ENCODE peak calls at places on chromosomes 12 and 14, in ten cellular contexts. One of them, this sample, is unnamed.

GRCh38 chr12:26319511-26319910 is 124.1 kb downstream of the SSPN start:
- DNase-seq in GM06990: no peak
- DNase-seq in stomach: no peak
- DNase-seq in Panc1: no peak
- DNase-seq in CD8-positive, alpha-beta T cell: no peak
- DNase-seq in colonic mucosa: no peak
- DNase-seq in effector memory CD4-positive, alpha-beta T cell: no peak
- DNase-seq in CD8-positive, alpha-beta memory T cell: no peak
- DNase-seq in body of pancreas: peak; percentile 24
- DNase-seq in aorta: no peak
- DNase-seq in this sample: peak; percentile 96

GRCh38 chr14:50607181-50607580 is 47.2 kb downstream of the ATL1 start:
- DNase-seq in body of pancreas: no peak
- DNase-seq in aorta: no peak
- DNase-seq in CD8-positive, alpha-beta T cell: no peak
- DNase-seq in stomach: no peak
- DNase-seq in colonic mucosa: no peak
- DNase-seq in CD8-positive, alpha-beta memory T cell: no peak
- DNase-seq in effector memory CD4-positive, alpha-beta T cell: no peak
- DNase-seq in GM06990: no peak
- DNase-seq in Panc1: no peak
- DNase-seq in this sample: no peak

GRCh38 chr14:100446572-100446971 is 123.4 kb downstream of the SLC25A47 start:
- DNase-seq in aorta: no peak
- DNase-seq in CD8-positive, alpha-beta T cell: no peak
- DNase-seq in colonic mucosa: no peak
- DNase-seq in stomach: no peak
- DNase-seq in CD8-positive, alpha-beta memory T cell: no peak
- DNase-seq in GM06990: no peak
- DNase-seq in body of pancreas: peak; percentile 61
- DNase-seq in effector memory CD4-positive, alpha-beta T cell: no peak
- DNase-seq in Panc1: no peak
- DNase-seq in this sample: no peak

GRCh38 chr14:105330491-105330895 is 15.9 kb downstream of the PACS2 start:
- DNase-seq in body of pancreas: no peak
- DNase-seq in aorta: no peak
- DNase-seq in Panc1: no peak
- DNase-seq in CD8-positive, alpha-beta T cell: no peak
- DNase-seq in effector memory CD4-positive, alpha-beta T cell: no peak
- DNase-seq in CD8-positive, alpha-beta memory T cell: no peak
- DNase-seq in colonic mucosa: no peak
- DNase-seq in GM06990: peak; percentile 4
- DNase-seq in stomach: no peak
- DNase-seq in this sample: no peak

GRCh38 chr14:50562841-50563240 is 2.9 kb downstream of the ATL1 start:
- DNase-seq in colonic mucosa: no peak
- DNase-seq in GM06990: no peak
- DNase-seq in effector memory CD4-positive, alpha-beta T cell: no peak
- DNase-seq in CD8-positive, alpha-beta T cell: no peak
- DNase-seq in CD8-positive, alpha-beta memory T cell: no peak
- DNase-seq in stomach: no peak
- DNase-seq in Panc1: no peak
- DNase-seq in body of pancreas: no peak
- DNase-seq in aorta: no peak
- DNase-seq in this sample: no peak

GRCh38 chr14:37583358-37584210 is 11.5 kb downstream of the FOXA1 start:
- DNase-seq in GM06990: no peak
- DNase-seq in Panc1: no peak
- DNase-seq in colonic mucosa: peak; percentile 61
- DNase-seq in CD8-positive, alpha-beta T cell: no peak
- DNase-seq in CD8-positive, alpha-beta memory T cell: no peak
- DNase-seq in effector memory CD4-positive, alpha-beta T cell: no peak
- DNase-seq in stomach: no peak
- DNase-seq in body of pancreas: no peak
- DNase-seq in aorta: peak; percentile 69
- DNase-seq in this sample: no peak

GRCh38 chr12:6278439-6279255 is 31.8 kb upstream of the PLEKHG6 start:
- DNase-seq in body of pancreas: peak; percentile 92
- DNase-seq in stomach: peak; percentile 89
- DNase-seq in CD8-positive, alpha-beta T cell: peak; percentile 72
- DNase-seq in colonic mucosa: peak; percentile 89
- DNase-seq in aorta: peak; percentile 96
- DNase-seq in Panc1: no peak
- DNase-seq in CD8-positive, alpha-beta memory T cell: peak; percentile 78
- DNase-seq in effector memory CD4-positive, alpha-beta T cell: peak; percentile 71
- DNase-seq in GM06990: peak; percentile 79
- DNase-seq in this sample: no peak

GRCh38 chr14:101603096-101603495 is 41.8 kb downstream of the DIO3 start:
- DNase-seq in body of pancreas: no peak
- DNase-seq in effector memory CD4-positive, alpha-beta T cell: no peak
- DNase-seq in CD8-positive, alpha-beta T cell: no peak
- DNase-seq in stomach: no peak
- DNase-seq in colonic mucosa: no peak
- DNase-seq in aorta: no peak
- DNase-seq in GM06990: no peak
- DNase-seq in CD8-positive, alpha-beta memory T cell: no peak
- DNase-seq in Panc1: no peak
- DNase-seq in this sample: no peak

GRCh38 chr12:53115891-53116675 is 12.8 kb downstream of the SOAT2 start:
- DNase-seq in effector memory CD4-positive, alpha-beta T cell: no peak
- DNase-seq in stomach: no peak
- DNase-seq in CD8-positive, alpha-beta T cell: no peak
- DNase-seq in GM06990: no peak
- DNase-seq in Panc1: no peak
- DNase-seq in body of pancreas: no peak
- DNase-seq in CD8-positive, alpha-beta memory T cell: no peak
- DNase-seq in aorta: no peak
- DNase-seq in colonic mucosa: no peak
- DNase-seq in this sample: no peak

GRCh38 chr14:69003626-69004025 is 24.5 kb upstream of the ACTN1 start:
- DNase-seq in Panc1: no peak
- DNase-seq in colonic mucosa: no peak
- DNase-seq in effector memory CD4-positive, alpha-beta T cell: no peak
- DNase-seq in aorta: no peak
- DNase-seq in CD8-positive, alpha-beta memory T cell: no peak
- DNase-seq in stomach: no peak
- DNase-seq in CD8-positive, alpha-beta T cell: no peak
- DNase-seq in GM06990: no peak
- DNase-seq in body of pancreas: no peak
- DNase-seq in this sample: no peak

GRCh38 chr12:120971299-120972180 is 6.8 kb upstream of the HNF1A start:
- DNase-seq in body of pancreas: no peak
- DNase-seq in colonic mucosa: no peak
- DNase-seq in effector memory CD4-positive, alpha-beta T cell: no peak
- DNase-seq in GM06990: peak; percentile 39
- DNase-seq in CD8-positive, alpha-beta memory T cell: no peak
- DNase-seq in CD8-positive, alpha-beta T cell: no peak
- DNase-seq in aorta: no peak
- DNase-seq in Panc1: peak; percentile 52
- DNase-seq in stomach: no peak
- DNase-seq in this sample: no peak

GRCh38 chr12:47769234-47770085 is 3.6 kb upstream of the SLC48A1 start:
- DNase-seq in GM06990: no peak
- DNase-seq in aorta: no peak
- DNase-seq in CD8-positive, alpha-beta T cell: no peak
- DNase-seq in colonic mucosa: no peak
- DNase-seq in effector memory CD4-positive, alpha-beta T cell: no peak
- DNase-seq in body of pancreas: no peak
- DNase-seq in stomach: no peak
- DNase-seq in Panc1: no peak
- DNase-seq in CD8-positive, alpha-beta memory T cell: no peak
- DNase-seq in this sample: no peak

GRCh38 chr12:66514581-66514980 is 164.3 kb downstream of the GRIP1 start:
- DNase-seq in Panc1: no peak
- DNase-seq in aorta: no peak
- DNase-seq in body of pancreas: no peak
- DNase-seq in stomach: no peak
- DNase-seq in GM06990: no peak
- DNase-seq in CD8-positive, alpha-beta memory T cell: no peak
- DNase-seq in effector memory CD4-positive, alpha-beta T cell: no peak
- DNase-seq in colonic mucosa: no peak
- DNase-seq in CD8-positive, alpha-beta T cell: no peak
- DNase-seq in this sample: no peak

GRCh38 chr12:58593557-58594304 is 326.6 kb downstream of the LRIG3 start:
- DNase-seq in GM06990: no peak
- DNase-seq in body of pancreas: no peak
- DNase-seq in CD8-positive, alpha-beta T cell: no peak
- DNase-seq in Panc1: no peak
- DNase-seq in aorta: no peak
- DNase-seq in stomach: no peak
- DNase-seq in colonic mucosa: no peak
- DNase-seq in effector memory CD4-positive, alpha-beta T cell: no peak
- DNase-seq in CD8-positive, alpha-beta memory T cell: no peak
- DNase-seq in this sample: no peak

GRCh38 chr12:2823483-2823882 is 11.0 kb downstream of the ITFG2 start:
- DNase-seq in CD8-positive, alpha-beta memory T cell: no peak
- DNase-seq in colonic mucosa: no peak
- DNase-seq in body of pancreas: no peak
- DNase-seq in aorta: no peak
- DNase-seq in Panc1: no peak
- DNase-seq in GM06990: no peak
- DNase-seq in stomach: no peak
- DNase-seq in CD8-positive, alpha-beta T cell: no peak
- DNase-seq in effector memory CD4-positive, alpha-beta T cell: no peak
- DNase-seq in this sample: no peak
- H3K36me3 ChIP-seq in CD8-positive, alpha-beta memory T cell: peaks cover 85% of the 10 kb centered on the region
- H3K36me3 ChIP-seq in colonic mucosa: peaks cover 12% of the 10 kb centered on the region
- H3K36me3 ChIP-seq in body of pancreas: peaks cover 44% of the 10 kb centered on the region
- H3K36me3 ChIP-seq in aorta: peaks cover 9% of the 10 kb centered on the region
- H3K36me3 ChIP-seq in Panc1: peaks cover 2% of the 10 kb centered on the region
- H3K36me3 ChIP-seq in GM06990: peaks cover 46% of the 10 kb centered on the region
- H3K36me3 ChIP-seq in stomach: peaks cover 100% of the 10 kb centered on the region
- H3K36me3 ChIP-seq in CD8-positive, alpha-beta T cell: peaks cover 75% of the 10 kb centered on the region
- H3K36me3 ChIP-seq in effector memory CD4-positive, alpha-beta T cell: peaks cover 90% of the 10 kb centered on the region
- H3K36me3 ChIP-seq in this sample: peaks cover 1% of the 10 kb centered on the region

GRCh38 chr12:27331927-27332324 is 710 bp upstream of the BMAL2 start:
- DNase-seq in effector memory CD4-positive, alpha-beta T cell: no peak
- DNase-seq in aorta: no peak
- DNase-seq in GM06990: no peak
- DNase-seq in body of pancreas: no peak
- DNase-seq in Panc1: no peak
- DNase-seq in colonic mucosa: no peak
- DNase-seq in stomach: no peak
- DNase-seq in CD8-positive, alpha-beta T cell: no peak
- DNase-seq in CD8-positive, alpha-beta memory T cell: no peak
- DNase-seq in this sample: no peak
- H3K4me3 ChIP-seq in effector memory CD4-positive, alpha-beta T cell: no peak overlapping the region
- H3K4me3 ChIP-seq in aorta: peak overlapping the region; percentile 83
- H3K4me3 ChIP-seq in GM06990: peak overlapping the region; percentile 86
- H3K4me3 ChIP-seq in body of pancreas: no peak overlapping the region
- H3K4me3 ChIP-seq in Panc1: peak overlapping the region; percentile 81
- H3K4me3 ChIP-seq in colonic mucosa: no peak overlapping the region
- H3K4me3 ChIP-seq in stomach: peak overlapping the region; percentile 77
- H3K4me3 ChIP-seq in CD8-positive, alpha-beta T cell: no peak overlapping the region
- H3K4me3 ChIP-seq in CD8-positive, alpha-beta memory T cell: no peak overlapping the region
- H3K4me3 ChIP-seq in this sample: no peak overlapping the region

DNA sequence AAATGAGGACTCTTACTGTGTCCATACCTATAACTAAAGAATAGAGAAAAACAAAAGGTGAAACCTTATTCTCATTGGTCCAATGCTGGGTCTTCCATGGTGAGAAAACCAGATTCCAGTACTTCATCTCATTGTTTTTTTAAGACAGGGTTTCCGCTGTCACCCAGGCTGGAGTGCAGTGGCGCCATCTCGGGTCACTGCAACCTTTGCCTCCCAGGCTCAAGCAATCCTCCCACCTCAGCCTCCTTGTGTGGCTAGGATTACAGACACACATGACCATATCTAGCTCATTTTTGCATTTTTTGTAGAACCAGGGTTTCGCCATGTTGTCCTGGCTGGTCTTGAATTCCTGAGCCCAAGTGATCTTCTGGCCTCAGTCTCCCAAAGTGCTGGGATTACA is 13.3 kb downstream of the RBM23 start:
- DNase-seq in effector memory CD4-positive, alpha-beta T cell: no peak
- DNase-seq in Panc1: no peak
- DNase-seq in colonic mucosa: no peak
- DNase-seq in body of pancreas: no peak
- DNase-seq in CD8-positive, alpha-beta memory T cell: no peak
- DNase-seq in GM06990: no peak
- DNase-seq in aorta: peak; percentile 10
- DNase-seq in stomach: no peak
- DNase-seq in CD8-positive, alpha-beta T cell: no peak
- DNase-seq in this sample: no peak
- H3K36me3 ChIP-seq in effector memory CD4-positive, alpha-beta T cell: peaks cover 81% of the 10 kb centered on the region
- H3K36me3 ChIP-seq in Panc1: peaks cover 23% of the 10 kb centered on the region
- H3K36me3 ChIP-seq in colonic mucosa: peaks cover 39% of the 10 kb centered on the region
- H3K36me3 ChIP-seq in body of pancreas: peaks cover 44% of the 10 kb centered on the region
- H3K36me3 ChIP-seq in CD8-positive, alpha-beta memory T cell: peaks cover 63% of the 10 kb centered on the region
- H3K36me3 ChIP-seq in GM06990: peaks cover 52% of the 10 kb centered on the region
- H3K36me3 ChIP-seq in aorta: peaks cover 19% of the 10 kb centered on the region
- H3K36me3 ChIP-seq in stomach: peaks cover 99% of the 10 kb centered on the region
- H3K36me3 ChIP-seq in CD8-positive, alpha-beta T cell: peaks cover 76% of the 10 kb centered on the region
- H3K36me3 ChIP-seq in this sample: peaks cover 7% of the 10 kb centered on the region

GRCh38 chr12:85280984-85281946 is 1.2 kb downstream of the ALX1 start:
- DNase-seq in stomach: no peak
- DNase-seq in Panc1: no peak
- DNase-seq in colonic mucosa: no peak
- DNase-seq in CD8-positive, alpha-beta T cell: no peak
- DNase-seq in CD8-positive, alpha-beta memory T cell: no peak
- DNase-seq in GM06990: no peak
- DNase-seq in effector memory CD4-positive, alpha-beta T cell: no peak
- DNase-seq in body of pancreas: no peak
- DNase-seq in aorta: no peak
- DNase-seq in this sample: no peak

GRCh38 chr12:85280138-85280983 is at the start of gene ALX1:
- DNase-seq in stomach: no peak
- DNase-seq in Panc1: no peak
- DNase-seq in CD8-positive, alpha-beta memory T cell: no peak
- DNase-seq in body of pancreas: peak; percentile 10
- DNase-seq in GM06990: no peak
- DNase-seq in CD8-positive, alpha-beta T cell: no peak
- DNase-seq in effector memory CD4-positive, alpha-beta T cell: no peak
- DNase-seq in colonic mucosa: peak; percentile 21
- DNase-seq in aorta: peak; percentile 75
- DNase-seq in this sample: no peak

GRCh38 chr12:85279449-85280137 is 427 bp upstream of the ALX1 start:
- DNase-seq in colonic mucosa: no peak
- DNase-seq in aorta: peak; percentile 64
- DNase-seq in stomach: no peak
- DNase-seq in Panc1: no peak
- DNase-seq in CD8-positive, alpha-beta memory T cell: no peak
- DNase-seq in GM06990: no peak
- DNase-seq in body of pancreas: no peak
- DNase-seq in CD8-positive, alpha-beta T cell: no peak
- DNase-seq in effector memory CD4-positive, alpha-beta T cell: no peak
- DNase-seq in this sample: no peak

GRCh38 chr12:85283560-85283959 is 3.5 kb downstream of the ALX1 start:
- DNase-seq in aorta: no peak
- DNase-seq in effector memory CD4-positive, alpha-beta T cell: no peak
- DNase-seq in colonic mucosa: no peak
- DNase-seq in Panc1: no peak
- DNase-seq in CD8-positive, alpha-beta memory T cell: no peak
- DNase-seq in body of pancreas: no peak
- DNase-seq in CD8-positive, alpha-beta T cell: no peak
- DNase-seq in stomach: no peak
- DNase-seq in GM06990: no peak
- DNase-seq in this sample: no peak

DNA sequence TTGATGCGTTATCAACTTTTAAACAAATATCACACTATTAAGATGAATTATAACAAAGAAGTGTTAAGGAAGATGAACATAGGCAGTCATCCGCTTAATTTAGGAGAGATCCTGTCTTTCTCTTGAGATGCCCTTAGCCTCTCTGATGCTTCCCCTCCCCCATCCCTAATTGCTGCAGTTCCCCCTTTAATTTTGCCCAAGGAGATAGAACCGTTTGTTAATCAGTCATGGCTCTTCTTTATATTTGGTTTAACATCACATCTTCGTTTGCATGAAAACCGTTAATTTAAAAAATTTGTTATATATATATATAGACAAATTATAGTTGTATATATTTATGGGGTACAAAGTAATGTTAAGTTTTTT is 1.9 kb downstream of the ALX1 start:
- DNase-seq in colonic mucosa: no peak
- DNase-seq in CD8-positive, alpha-beta memory T cell: no peak
- DNase-seq in stomach: no peak
- DNase-seq in GM06990: no peak
- DNase-seq in CD8-positive, alpha-beta T cell: no peak
- DNase-seq in aorta: no peak
- DNase-seq in body of pancreas: no peak
- DNase-seq in Panc1: no peak
- DNase-seq in effector memory CD4-positive, alpha-beta T cell: no peak
- DNase-seq in this sample: no peak
- H3K4me3 ChIP-seq in colonic mucosa: no peak overlapping the region
- H3K4me3 ChIP-seq in CD8-positive, alpha-beta memory T cell: no peak overlapping the region
- H3K4me3 ChIP-seq in stomach: no peak overlapping the region
- H3K4me3 ChIP-seq in GM06990: no peak overlapping the region
- H3K4me3 ChIP-seq in CD8-positive, alpha-beta T cell: no peak overlapping the region
- H3K4me3 ChIP-seq in aorta: no peak overlapping the region
- H3K4me3 ChIP-seq in body of pancreas: no peak overlapping the region
- H3K4me3 ChIP-seq in Panc1: no peak overlapping the region
- H3K4me3 ChIP-seq in effector memory CD4-positive, alpha-beta T cell: no peak overlapping the region
- H3K4me3 ChIP-seq in this sample: no peak overlapping the region